ENCODE peak calls at places on chromosomes 3 and 15, in nine cellular contexts. One of them, this sample, is unnamed. For H3K4me1, the result is how much of the 10 kb centered on the place peaks cover.

GRCh38 chr15:24068102-24068501 is 381.0 kb upstream of the NDN start:
- DNase-seq in hepatocyte: peak
- DNase-seq in MM.1S: no peak
- DNase-seq in PC-3: no peak
- DNase-seq in GM23338: no peak
- DNase-seq in neural progenitor cell: no peak
- DNase-seq in GM23248: no peak
- DNase-seq in SK-N-SH: no peak
- DNase-seq in HCT116: no peak
- DNase-seq in this sample: no peak

GRCh38 chr15:78105541-78106241 is 13.3 kb downstream of the SH2D7 start:
- DNase-seq in GM23248: no peak
- DNase-seq in PC-3: no peak
- DNase-seq in MM.1S: no peak
- DNase-seq in GM23338: no peak
- DNase-seq in hepatocyte: no peak
- DNase-seq in neural progenitor cell: no peak
- DNase-seq in HCT116: no peak
- DNase-seq in SK-N-SH: no peak
- DNase-seq in this sample: no peak

GRCh38 chr15:39736646-39737550 is 45.7 kb downstream of the FSIP1 start:
- DNase-seq in neural progenitor cell: no peak
- DNase-seq in hepatocyte: no peak
- DNase-seq in SK-N-SH: no peak
- DNase-seq in GM23338: no peak
- DNase-seq in HCT116: no peak
- DNase-seq in PC-3: no peak
- DNase-seq in GM23248: no peak
- DNase-seq in MM.1S: no peak
- DNase-seq in this sample: no peak

GRCh38 chr3:114709102-114709501 is 415.3 kb downstream of the TIGIT start:
- DNase-seq in GM23338: no peak
- DNase-seq in neural progenitor cell: no peak
- DNase-seq in MM.1S: no peak
- DNase-seq in GM23248: peak
- DNase-seq in hepatocyte: no peak
- DNase-seq in HCT116: no peak
- DNase-seq in SK-N-SH: no peak
- DNase-seq in PC-3: no peak
- DNase-seq in this sample: no peak

GRCh38 chr15:38726187-38726586 is 161.6 kb upstream of the RASGRP1 start:
- DNase-seq in GM23338: no peak
- DNase-seq in SK-N-SH: no peak
- DNase-seq in MM.1S: no peak
- DNase-seq in neural progenitor cell: no peak
- DNase-seq in hepatocyte: no peak
- DNase-seq in HCT116: no peak
- DNase-seq in PC-3: peak
- DNase-seq in GM23248: no peak
- DNase-seq in this sample: no peak

GRCh38 chr15:71804226-71804625 is 6.1 kb upstream of the NR2E3 start:
- DNase-seq in hepatocyte: no peak
- DNase-seq in PC-3: no peak
- DNase-seq in MM.1S: peak
- DNase-seq in HCT116: no peak
- DNase-seq in GM23248: no peak
- DNase-seq in GM23338: no peak
- DNase-seq in SK-N-SH: no peak
- DNase-seq in neural progenitor cell: no peak
- DNase-seq in this sample: peak

GRCh38 chr3:36924748-36925521 is 19.9 kb downstream of the TRANK1 start:
- DNase-seq in GM23338: no peak
- DNase-seq in HCT116: no peak
- DNase-seq in PC-3: no peak
- DNase-seq in GM23248: no peak
- DNase-seq in neural progenitor cell: no peak
- DNase-seq in hepatocyte: no peak
- DNase-seq in SK-N-SH: no peak
- DNase-seq in MM.1S: no peak
- DNase-seq in this sample: peak

GRCh38 chr15:79257454-79257853 is 25.1 kb upstream of the ANKRD34C start:
- DNase-seq in HCT116: no peak
- DNase-seq in SK-N-SH: no peak
- DNase-seq in GM23338: no peak
- DNase-seq in PC-3: no peak
- DNase-seq in MM.1S: no peak
- DNase-seq in GM23248: no peak
- DNase-seq in neural progenitor cell: no peak
- DNase-seq in hepatocyte: no peak
- DNase-seq in this sample: no peak

GRCh38 chr3:155739154-155739553 is 5.7 kb downstream of the PLCH1 start:
- DNase-seq in MM.1S: peak
- DNase-seq in HCT116: no peak
- DNase-seq in PC-3: no peak
- DNase-seq in GM23248: peak
- DNase-seq in GM23338: no peak
- DNase-seq in neural progenitor cell: no peak
- DNase-seq in hepatocyte: peak
- DNase-seq in SK-N-SH: no peak
- DNase-seq in this sample: peak

GRCh38 chr3:31242561-31242960 is 290.2 kb upstream of the STT3B start:
- DNase-seq in HCT116: no peak
- DNase-seq in MM.1S: no peak
- DNase-seq in SK-N-SH: no peak
- DNase-seq in GM23248: no peak
- DNase-seq in neural progenitor cell: no peak
- DNase-seq in GM23338: no peak
- DNase-seq in PC-3: no peak
- DNase-seq in hepatocyte: no peak
- DNase-seq in this sample: no peak

GRCh38 chr15:94456246-94456645 is 224.9 kb downstream of the MCTP2 start:
- DNase-seq in GM23248: no peak
- DNase-seq in SK-N-SH: no peak
- DNase-seq in HCT116: no peak
- DNase-seq in PC-3: no peak
- DNase-seq in MM.1S: no peak
- DNase-seq in GM23338: no peak
- DNase-seq in hepatocyte: no peak
- DNase-seq in neural progenitor cell: no peak
- DNase-seq in this sample: no peak

GRCh38 chr3:159765860-159766294 is 222.8 kb upstream of the IL12A start:
- DNase-seq in neural progenitor cell: no peak
- DNase-seq in GM23248: peak
- DNase-seq in GM23338: no peak
- DNase-seq in PC-3: no peak
- DNase-seq in MM.1S: no peak
- DNase-seq in hepatocyte: no peak
- DNase-seq in HCT116: no peak
- DNase-seq in SK-N-SH: peak
- DNase-seq in this sample: no peak

GRCh38 chr15:95284933-95285401 is 1045.5 kb upstream of the NR2F2 start:
- DNase-seq in PC-3: peak
- DNase-seq in MM.1S: peak
- DNase-seq in GM23248: peak
- DNase-seq in neural progenitor cell: peak
- DNase-seq in hepatocyte: no peak
- DNase-seq in GM23338: peak
- DNase-seq in HCT116: no peak
- DNase-seq in SK-N-SH: no peak
- DNase-seq in this sample: no peak

GRCh38 chr15:80199366-80199765 is 46.6 kb downstream of the FAH start:
- DNase-seq in SK-N-SH: no peak
- DNase-seq in PC-3: no peak
- DNase-seq in neural progenitor cell: no peak
- DNase-seq in GM23338: peak
- DNase-seq in MM.1S: no peak
- DNase-seq in GM23248: no peak
- DNase-seq in hepatocyte: no peak
- DNase-seq in HCT116: no peak
- DNase-seq in this sample: no peak

GRCh38 chr3:118850687-118851086 is 184.0 kb downstream of the IGSF11 start:
- DNase-seq in HCT116: no peak
- DNase-seq in hepatocyte: no peak
- DNase-seq in GM23338: peak
- DNase-seq in PC-3: no peak
- DNase-seq in neural progenitor cell: peak
- DNase-seq in MM.1S: no peak
- DNase-seq in SK-N-SH: no peak
- DNase-seq in GM23248: no peak
- DNase-seq in this sample: no peak

GRCh38 chr3:31116651-31117050 is 222.2 kb upstream of the GADL1 start:
- DNase-seq in SK-N-SH: no peak
- DNase-seq in neural progenitor cell: no peak
- DNase-seq in PC-3: peak
- DNase-seq in MM.1S: no peak
- DNase-seq in GM23248: no peak
- DNase-seq in hepatocyte: no peak
- DNase-seq in GM23338: no peak
- DNase-seq in HCT116: no peak
- DNase-seq in this sample: no peak

GRCh38 chr3:176633511-176633910 is 563.8 kb downstream of the TBL1XR1 start:
- DNase-seq in PC-3: peak
- DNase-seq in GM23248: no peak
- DNase-seq in HCT116: no peak
- DNase-seq in neural progenitor cell: peak
- DNase-seq in GM23338: peak
- DNase-seq in SK-N-SH: no peak
- DNase-seq in MM.1S: no peak
- DNase-seq in hepatocyte: peak
- DNase-seq in this sample: no peak

GRCh38 chr15:98803228-98804056 is 155.1 kb downstream of the IGF1R start:
- DNase-seq in neural progenitor cell: no peak
- DNase-seq in hepatocyte: no peak
- DNase-seq in HCT116: no peak
- DNase-seq in PC-3: peak
- DNase-seq in GM23338: no peak
- DNase-seq in SK-N-SH: no peak
- DNase-seq in GM23248: peak
- DNase-seq in MM.1S: no peak
- DNase-seq in this sample: no peak

GRCh38 chr3:65576228-65576627 is 462.5 kb downstream of the MAGI1 start:
- DNase-seq in PC-3: no peak
- DNase-seq in GM23248: no peak
- DNase-seq in HCT116: no peak
- DNase-seq in GM23338: no peak
- DNase-seq in SK-N-SH: no peak
- DNase-seq in MM.1S: no peak
- DNase-seq in hepatocyte: no peak
- DNase-seq in neural progenitor cell: no peak
- DNase-seq in this sample: no peak
- H3K27ac ChIP-seq in PC-3: peak
- H3K27ac ChIP-seq in GM23248: peak
- H3K27ac ChIP-seq in HCT116: no peak
- H3K27ac ChIP-seq in GM23338: no peak
- H3K27ac ChIP-seq in SK-N-SH: no peak
- H3K27ac ChIP-seq in MM.1S: no peak
- H3K27ac ChIP-seq in hepatocyte: no peak
- H3K27ac ChIP-seq in neural progenitor cell: no peak
- H3K27ac ChIP-seq in this sample: no peak

GRCh38 chr3:185595520-185595919 is 9.4 kb downstream of the SENP2 start:
- DNase-seq in PC-3: no peak
- DNase-seq in GM23248: no peak
- DNase-seq in neural progenitor cell: no peak
- DNase-seq in hepatocyte: no peak
- DNase-seq in GM23338: no peak
- DNase-seq in HCT116: no peak
- DNase-seq in SK-N-SH: no peak
- DNase-seq in MM.1S: no peak
- DNase-seq in this sample: peak

GRCh38 chr3:185594073-185594472 is 8.0 kb downstream of the SENP2 start:
- DNase-seq in SK-N-SH: no peak
- DNase-seq in GM23338: no peak
- DNase-seq in MM.1S: no peak
- DNase-seq in HCT116: no peak
- DNase-seq in hepatocyte: no peak
- DNase-seq in PC-3: no peak
- DNase-seq in neural progenitor cell: no peak
- DNase-seq in GM23248: no peak
- DNase-seq in this sample: no peak
- H3K4me1 ChIP-seq in SK-N-SH: under half
- H3K4me1 ChIP-seq in GM23338: under half
- H3K4me1 ChIP-seq in MM.1S: under half
- H3K4me1 ChIP-seq in HCT116: under half
- H3K4me1 ChIP-seq in hepatocyte: under half
- H3K4me1 ChIP-seq in PC-3: under half
- H3K4me1 ChIP-seq in neural progenitor cell: under half
- H3K4me1 ChIP-seq in GM23248: under half
- H3K4me1 ChIP-seq in this sample: under half

DNA sequence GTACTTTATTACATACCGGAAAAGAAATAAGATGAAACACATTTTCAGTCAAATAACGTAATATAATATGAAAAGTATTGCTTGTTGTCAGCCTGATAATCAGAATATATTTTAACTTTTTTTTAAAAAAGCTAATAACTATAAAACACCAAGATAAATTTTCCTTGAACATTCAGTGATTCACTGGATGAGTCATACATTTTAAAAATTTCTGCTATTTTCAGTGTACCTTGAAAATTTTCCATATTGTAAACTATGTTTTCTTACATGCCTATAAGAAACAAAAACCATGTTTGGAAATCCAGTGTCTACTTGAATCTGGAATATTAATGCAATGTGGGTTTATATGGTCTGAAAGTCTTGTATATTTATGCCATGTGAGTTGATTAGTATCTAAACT is 36.3 kb upstream of the MEIS2 start:
- DNase-seq in neural progenitor cell: no peak
- DNase-seq in hepatocyte: no peak
- DNase-seq in GM23338: no peak
- DNase-seq in MM.1S: no peak
- DNase-seq in PC-3: peak
- DNase-seq in SK-N-SH: no peak
- DNase-seq in GM23248: peak
- DNase-seq in HCT116: no peak
- DNase-seq in this sample: no peak
- TF ChIP-seq EZH2phosphoT487 in neural progenitor cell: no peak
- TF ChIP-seq EZH2phosphoT487 in hepatocyte: no peak
- TF ChIP-seq EZH2phosphoT487 in GM23338: no peak
- TF ChIP-seq EZH2phosphoT487 in MM.1S: no peak
- TF ChIP-seq EZH2phosphoT487 in PC-3: no peak
- TF ChIP-seq EZH2phosphoT487 in SK-N-SH: no peak
- TF ChIP-seq EZH2phosphoT487 in GM23248: no peak
- TF ChIP-seq EZH2phosphoT487 in HCT116: no peak
- TF ChIP-seq EZH2phosphoT487 in this sample: no peak

DNA sequence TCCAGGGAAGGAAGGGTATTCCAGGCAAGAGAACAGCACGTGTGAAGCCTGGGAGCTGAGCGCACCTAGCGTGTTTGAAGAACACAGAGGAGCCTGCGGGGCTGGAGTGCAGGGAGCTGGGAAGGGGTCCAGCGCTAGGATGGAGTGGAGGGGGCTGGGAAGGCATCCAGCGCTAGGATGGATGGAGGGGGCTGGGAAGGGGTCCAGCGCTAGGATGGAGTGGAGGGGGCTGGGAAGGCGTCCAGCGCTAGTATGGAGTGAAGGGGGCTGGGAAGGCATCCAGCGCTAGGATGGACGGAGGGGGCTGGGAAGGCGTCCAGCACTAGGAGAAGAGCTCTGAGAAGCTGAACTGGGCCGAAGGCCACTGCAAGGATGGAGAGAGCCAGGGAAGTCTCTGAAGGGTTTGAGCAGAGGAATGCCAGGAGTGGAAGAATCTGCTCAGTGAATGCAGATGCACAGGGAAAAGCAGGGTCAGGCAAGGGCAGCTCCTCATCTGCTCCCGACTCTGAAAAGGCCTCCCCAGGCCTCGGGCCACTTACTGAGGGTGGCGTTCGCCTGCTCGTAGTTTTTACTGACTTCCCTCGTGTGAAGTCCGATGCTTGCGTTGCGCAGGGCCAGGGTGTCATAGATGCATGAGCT is 39.7 kb downstream of the MUC20 start:
- DNase-seq in HCT116: no peak
- DNase-seq in hepatocyte: no peak
- DNase-seq in neural progenitor cell: no peak
- DNase-seq in GM23248: no peak
- DNase-seq in MM.1S: peak
- DNase-seq in PC-3: no peak
- DNase-seq in GM23338: no peak
- DNase-seq in SK-N-SH: no peak
- DNase-seq in this sample: no peak
- H3K27ac ChIP-seq in HCT116: no peak
- H3K27ac ChIP-seq in hepatocyte: no peak
- H3K27ac ChIP-seq in neural progenitor cell: no peak
- H3K27ac ChIP-seq in GM23248: no peak
- H3K27ac ChIP-seq in MM.1S: no peak
- H3K27ac ChIP-seq in PC-3: no peak
- H3K27ac ChIP-seq in GM23338: no peak
- H3K27ac ChIP-seq in SK-N-SH: no peak
- H3K27ac ChIP-seq in this sample: no peak

This sample was measured in OCI-LY7.